ENCODE peak calls at places on chromosomes 2 and 18, in eight cellular contexts. P, T, O, M, A, B, R and N are unnamed samples.

GRCh38 chr2:200507179-200507578 is 2.7 kb downstream of the KCTD18 start:
- DNase-seq in P (peak), T (no peak), O (no peak), M (no peak), A (no peak), B (no peak), R (no peak), N (no peak)

GRCh38 chr18:44945847-44946490 is 265.3 kb downstream of the SETBP1 start:
- DNase-seq in P (no peak), T (no peak), O (no peak), M (no peak), A (no peak), B (no peak), R (no peak), N (no peak)

GRCh38 chr2:41024806-41025205 is 572.9 kb upstream of the SLC8A1 start:
- DNase-seq in P (no peak), T (no peak), O (no peak), M (no peak), A (no peak), B (no peak), R (no peak), N (no peak)

GRCh38 chr2:218567797-218568189 is 358 bp downstream of the USP37 start:
- DNase-seq in P (no peak), T (no peak), O (peak), M (no peak), A (no peak), B (no peak), R (no peak), N (no peak)

GRCh38 chr2:102979429-102979828 is 217.6 kb downstream of the TMEM182 start:
- DNase-seq in P (no peak), T (no peak), O (no peak), M (no peak), A (no peak), B (no peak), R (no peak), N (no peak)

GRCh38 chr2:202009019-202009481 is 24.6 kb upstream of the FZD7 start:
- DNase-seq in P (no peak), T (no peak), O (no peak), M (no peak), A (no peak), B (no peak), R (no peak), N (no peak)

GRCh38 chr2:71852141-71852711 is 295.4 kb downstream of the CYP26B1 start:
- DNase-seq in P (no peak), T (no peak), O (no peak), M (no peak), A (no peak), B (no peak), R (peak), N (no peak)

GRCh38 chr18:13889661-13890060 is 25.7 kb downstream of the MC2R start:
- DNase-seq in P (peak), T (peak), O (no peak), M (no peak), A (no peak), B (no peak), R (no peak), N (peak)

GRCh38 chr2:85091838-85092237 is 41.4 kb upstream of the TCF7L1 start:
- DNase-seq in P (no peak), T (no peak), O (no peak), M (no peak), A (no peak), B (no peak), R (no peak), N (no peak)

GRCh38 chr18:24209558-24209957 is 70.7 kb downstream of the CABYR start:
- DNase-seq in P (no peak), T (no peak), O (no peak), M (no peak), A (no peak), B (no peak), R (no peak), N (no peak)

GRCh38 chr2:65040414-65041261 is 15.6 kb upstream of the CEP68 start:
- DNase-seq in P (peak), T (peak), O (peak), M (peak), A (no peak), B (peak), R (peak), N (peak)

GRCh38 chr2:70947556-70948184 is 12.0 kb downstream of the ATP6V1B1 start:
- DNase-seq in P (no peak), T (no peak), O (peak), M (no peak), A (no peak), B (no peak), R (no peak), N (peak)

GRCh38 chr2:180523629-180524340 is 456.6 kb upstream of the UBE2E3 start:
- DNase-seq in P (no peak), T (peak), O (peak), M (no peak), A (peak), B (no peak), R (no peak), N (peak)

GRCh38 chr2:10205201-10205475 is 82.6 kb downstream of the RRM2 start:
- DNase-seq in P (no peak), T (no peak), O (no peak), M (no peak), A (no peak), B (no peak), R (no peak), N (no peak)

GRCh38 chr2:33614190-33614589 is 15.1 kb upstream of the FAM98A start:
- DNase-seq in P (no peak), T (no peak), O (no peak), M (no peak), A (no peak), B (no peak), R (no peak), N (no peak)

GRCh38 chr2:239775623-239776440 is 249.3 kb downstream of the NDUFA10 start:
- DNase-seq in P (no peak), T (no peak), O (no peak), M (no peak), A (no peak), B (no peak), R (no peak), N (peak)

GRCh38 chr2:169562519-169562918 is 11.1 kb downstream of the FASTKD1 start:
- DNase-seq in P (no peak), T (no peak), O (no peak), M (no peak), A (no peak), B (no peak), R (no peak), N (no peak)

GRCh38 chr2:240856151-240856980 is 12.3 kb upstream of the AGXT start:
- DNase-seq in P (peak), T (peak), O (no peak), M (no peak), A (no peak), B (no peak), R (no peak), N (no peak)

GRCh38 chr2:70966681-70967080 is 11.7 kb upstream of the ANKRD53 start:
- DNase-seq in P (no peak), T (no peak), O (no peak), M (no peak), A (no peak), B (no peak), R (no peak), N (peak)

GRCh38 chr2:5894355-5894754 is 202.2 kb downstream of the SOX11 start:
- DNase-seq in P (no peak), T (no peak), O (no peak), M (no peak), A (no peak), B (no peak), R (no peak), N (no peak)

GRCh38 chr18:31199190-31199769 is 36.6 kb upstream of the DSC1 start:
- DNase-seq in P (no peak), T (peak), O (no peak), M (no peak), A (no peak), B (no peak), R (no peak), N (no peak)

GRCh38 chr2:144595279-144595678 is 75.4 kb upstream of the ZEB2 start:
- DNase-seq in P (no peak), T (no peak), O (no peak), M (no peak), A (no peak), B (no peak), R (no peak), N (no peak)

GRCh38 chr2:121309801-121310200 is 24.8 kb upstream of the TFCP2L1 start:
- DNase-seq in P (no peak), T (peak), O (no peak), M (no peak), A (no peak), B (no peak), R (no peak), N (no peak)

GRCh38 chr2:97011977-97012569 is 25.7 kb upstream of the FAM178B start:
- DNase-seq in P (peak), T (peak), O (peak), M (peak), A (no peak), B (no peak), R (no peak), N (peak)

GRCh38 chr18:32899819-32900218 is 127.0 kb upstream of the KLHL14 start:
- DNase-seq in P (peak), T (no peak), O (peak), M (no peak), A (no peak), B (no peak), R (no peak), N (no peak)

GRCh38 chr2:69253893-69254292 is 133.1 kb downstream of the GFPT1 start:
- DNase-seq in P (no peak), T (peak), O (peak), M (no peak), A (peak), B (peak), R (no peak), N (peak)
- H3K27ac ChIP-seq in P (no peak), T (peak), O (peak), M (no peak), A (peak), B (peak), R (no peak), N (peak)

GRCh38 chr2:35787302-35788031 is 568.1 kb upstream of the CRIM1 start:
- DNase-seq in P (no peak), T (peak), O (no peak), M (no peak), A (no peak), B (no peak), R (no peak), N (no peak)
- H3K27ac ChIP-seq in P (no peak), T (no peak), O (no peak), M (no peak), A (no peak), B (no peak), R (no peak), N (no peak)

GRCh38 chr2:8527031-8527430 is 154.8 kb upstream of the ID2 start:
- DNase-seq in P (no peak), T (no peak), O (no peak), M (no peak), A (no peak), B (no peak), R (no peak), N (no peak)
- H3K27ac ChIP-seq in P (no peak), T (no peak), O (no peak), M (no peak), A (no peak), B (no peak), R (no peak), N (no peak)

DNA sequence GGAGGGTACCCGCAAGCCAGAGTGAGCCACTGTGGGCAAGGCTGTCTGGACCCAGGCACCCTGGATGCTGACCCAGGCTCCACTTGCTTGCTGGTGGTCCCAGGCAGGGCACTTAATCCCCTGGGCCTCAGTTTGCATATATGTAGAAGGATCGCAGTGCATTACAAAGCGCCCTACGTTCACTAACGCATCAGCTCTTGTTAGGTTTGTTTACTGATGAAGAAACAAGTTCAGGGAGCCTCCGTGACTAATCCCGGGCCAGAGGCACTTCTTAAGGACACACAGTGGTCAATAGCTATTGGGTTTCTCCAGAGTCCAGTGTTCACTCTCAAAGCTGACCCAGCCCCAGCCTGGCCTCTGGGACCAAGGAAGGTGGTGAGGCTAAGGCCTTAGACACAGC is 70.2 kb downstream of the LBH start:
- DNase-seq in P (no peak), T (peak), O (peak), M (no peak), A (no peak), B (no peak), R (no peak), N (peak)
- H3K27ac ChIP-seq in P (no peak), T (peak), O (peak), M (no peak), A (no peak), B (peak), R (no peak), N (peak)

DNA sequence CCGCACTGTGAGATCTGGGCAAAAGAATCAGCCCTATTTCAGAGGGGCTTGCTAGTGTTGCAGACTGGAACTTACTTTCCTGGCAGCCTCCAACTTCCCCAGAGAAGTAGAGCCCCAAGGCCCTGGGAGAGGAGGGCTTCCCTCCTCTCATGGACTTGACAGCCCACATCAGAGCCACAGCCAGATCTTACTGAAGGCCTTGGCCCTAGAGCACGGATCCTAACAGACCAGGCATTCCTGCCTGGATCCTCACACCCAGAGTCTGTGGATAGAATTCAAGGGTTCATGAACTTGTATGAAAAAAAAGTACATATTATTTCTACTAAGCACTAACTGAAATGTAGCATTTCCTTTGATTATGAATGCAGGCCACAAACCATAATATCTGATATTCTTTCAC is 8.3 kb downstream of the WIPF1 start:
- DNase-seq in P (no peak), T (no peak), O (no peak), M (no peak), A (no peak), B (no peak), R (no peak), N (no peak)
- H3K27ac ChIP-seq in P (no peak), T (no peak), O (no peak), M (peak), A (no peak), B (no peak), R (no peak), N (no peak)

GRCh38 chr2:30566675-30567074 is 119.6 kb downstream of the LCLAT1 start:
- DNase-seq in P (no peak), T (no peak), O (peak), M (no peak), A (no peak), B (no peak), R (no peak), N (no peak)
- H3K27ac ChIP-seq in P (no peak), T (no peak), O (no peak), M (no peak), A (no peak), B (no peak), R (peak), N (no peak)

DNA sequence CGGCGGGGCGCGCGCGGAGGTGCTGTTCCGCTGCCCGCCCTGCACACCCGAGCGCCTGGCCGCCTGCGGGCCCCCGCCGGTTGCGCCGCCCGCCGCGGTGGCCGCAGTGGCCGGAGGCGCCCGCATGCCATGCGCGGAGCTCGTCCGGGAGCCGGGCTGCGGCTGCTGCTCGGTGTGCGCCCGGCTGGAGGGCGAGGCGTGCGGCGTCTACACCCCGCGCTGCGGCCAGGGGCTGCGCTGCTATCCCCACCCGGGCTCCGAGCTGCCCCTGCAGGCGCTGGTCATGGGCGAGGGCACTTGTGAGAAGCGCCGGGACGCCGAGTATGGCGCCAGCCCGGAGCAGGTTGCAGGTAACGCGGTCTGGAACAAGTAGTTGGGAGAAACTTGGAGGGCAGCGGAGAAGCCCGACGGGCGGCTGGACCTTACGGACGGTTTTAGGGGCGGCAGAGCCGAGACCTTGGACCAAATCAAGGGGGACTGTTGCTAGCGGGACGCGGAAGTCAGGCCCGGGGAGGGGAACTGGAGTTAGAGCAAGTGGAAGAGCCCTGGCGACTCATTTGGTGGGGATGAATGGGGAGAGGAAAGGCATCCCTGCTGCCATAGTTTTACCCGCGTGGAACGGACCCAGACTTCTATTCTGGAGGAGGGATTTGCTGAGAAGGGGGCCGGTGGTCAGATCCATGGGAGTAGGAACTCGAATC is 546 bp downstream of the IGFBP2 start:
- DNase-seq in P (no peak), T (peak), O (no peak), M (no peak), A (no peak), B (no peak), R (no peak), N (no peak)
- H3K27ac ChIP-seq in P (no peak), T (peak), O (no peak), M (no peak), A (no peak), B (no peak), R (no peak), N (no peak)

DNA sequence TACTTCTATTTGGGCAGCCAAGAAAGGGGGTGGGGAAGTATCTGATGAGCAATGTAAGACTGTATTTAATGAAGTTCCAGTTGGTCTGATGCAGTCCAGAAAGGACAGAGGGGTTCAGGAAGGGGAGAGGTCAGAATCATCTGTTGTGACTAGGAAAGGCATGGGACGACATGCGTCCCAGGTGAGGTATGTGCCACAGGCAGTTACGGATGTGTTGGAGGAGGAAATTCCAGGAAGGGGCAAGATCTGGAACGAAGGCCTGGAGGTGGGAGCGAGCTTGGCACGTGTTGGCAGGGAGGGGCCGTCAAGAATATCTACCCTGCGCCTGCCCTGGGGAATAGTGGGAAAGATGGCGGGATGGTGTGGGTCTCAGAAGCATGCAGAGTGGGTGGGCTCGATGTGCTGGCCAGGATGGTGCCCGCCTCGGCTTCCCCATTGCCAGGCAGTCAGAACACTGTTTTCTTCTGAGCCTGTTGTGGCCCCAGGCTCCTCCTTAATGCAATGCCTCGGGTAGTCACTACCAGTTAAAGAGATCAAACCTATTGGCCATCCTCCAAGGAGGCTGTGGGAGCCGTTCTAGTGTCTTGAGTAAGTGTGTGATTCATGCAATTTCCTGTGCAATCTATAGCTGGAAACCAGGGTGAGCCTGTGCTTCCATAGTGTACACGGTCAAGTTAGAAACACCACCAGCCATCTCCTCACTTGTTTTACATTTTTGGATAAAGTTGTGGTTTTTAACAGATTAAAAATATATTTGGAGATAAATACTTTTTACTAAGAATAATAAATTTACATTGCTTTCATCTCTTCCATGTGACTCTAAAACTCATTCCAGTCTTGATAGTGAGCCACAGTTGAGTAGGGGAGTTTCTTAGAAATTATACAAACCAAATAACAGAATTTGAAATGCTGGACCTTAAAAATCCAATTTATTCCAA is 57.6 kb upstream of the TXNDC2 start:
- DNase-seq in P (no peak), T (peak), O (peak), M (no peak), A (peak), B (peak), R (no peak), N (peak)
- H3K27ac ChIP-seq in P (no peak), T (peak), O (peak), M (no peak), A (peak), B (peak), R (no peak), N (peak)

DNA sequence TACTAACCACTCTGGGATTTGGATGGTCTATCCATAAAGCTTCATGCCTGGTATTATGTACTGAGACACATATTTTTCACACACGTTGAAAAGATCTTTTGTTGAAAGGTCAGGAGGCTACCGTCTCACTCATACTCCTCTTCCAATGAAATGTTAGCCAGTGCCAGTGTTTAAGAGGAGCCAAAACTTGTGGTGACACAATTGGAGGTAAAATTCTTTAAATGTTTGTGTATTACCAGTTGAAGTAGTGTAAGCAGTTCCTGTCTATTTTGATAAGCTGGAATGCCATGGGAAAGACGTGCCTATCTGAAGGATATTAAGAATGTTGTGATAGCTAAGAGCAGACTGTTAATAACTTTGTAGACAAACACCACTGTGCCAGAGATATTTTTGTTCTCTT is 32.1 kb downstream of the MARCHF7 start:
- DNase-seq in P (no peak), T (peak), O (no peak), M (no peak), A (no peak), B (no peak), R (no peak), N (no peak)
- H3K27ac ChIP-seq in P (no peak), T (no peak), O (no peak), M (no peak), A (no peak), B (no peak), R (peak), N (peak)